ENCODE peak calls at places on chromosome 21, in five cellular contexts. D, Z, J, A and M are unnamed samples.

GRCh38 chr21:42845296-42845965 is 33.9 kb downstream of the WDR4 start:
- DNase-seq in D (no peak), Z (no peak), J (peak; percentile 33), A (no peak), M (no peak)

GRCh38 chr21:42781150-42781980 is 98.0 kb downstream of the WDR4 start:
- DNase-seq in D (no peak), Z (no peak), J (peak; percentile 88), A (no peak), M (no peak)

GRCh38 chr21:34775793-34776192 is 107.0 kb downstream of the CLIC6 start:
- DNase-seq in D (no peak), Z (no peak), J (no peak), A (no peak), M (no peak)

GRCh38 chr21:32611471-32611997 is 643 bp downstream of the CFAP298 start:
- DNase-seq in D (no peak), Z (no peak), J (peak; percentile 63), A (peak; percentile 9), M (no peak)

GRCh38 chr21:15210235-15210678 is 145.5 kb upstream of the NRIP1 start:
- DNase-seq in D (peak; percentile 75), Z (peak; percentile 92), J (peak; percentile 49), A (no peak), M (no peak)

GRCh38 chr21:34887729-34888568 is 161.2 kb downstream of the RUNX1 start:
- DNase-seq in D (peak; percentile 84), Z (peak; percentile 72), J (peak; percentile 76), A (peak; percentile 73), M (peak; percentile 78)

GRCh38 chr21:42649122-42650032 is 4.0 kb upstream of the PDE9A start:
- DNase-seq in D (peak; percentile 6), Z (no peak), J (no peak), A (no peak), M (no peak)

GRCh38 chr21:42263591-42264131 is 44.7 kb downstream of the ABCG1 start:
- DNase-seq in D (peak; percentile 63), Z (no peak), J (no peak), A (no peak), M (no peak)

GRCh38 chr21:26843912-26844257 is 1.3 kb downstream of the ADAMTS1 start:
- DNase-seq in D (no peak), Z (peak; percentile 33), J (no peak), A (no peak), M (no peak)

GRCh38 chr21:36446296-36446695 is 33.6 kb downstream of the CLDN14 start:
- DNase-seq in D (no peak), Z (no peak), J (no peak), A (no peak), M (no peak)

GRCh38 chr21:34644815-34645214 is 24.0 kb upstream of the CLIC6 start:
- DNase-seq in D (no peak), Z (no peak), J (no peak), A (no peak), M (no peak)

GRCh38 chr21:20443558-20444155 is 554.6 kb upstream of the NCAM2 start:
- DNase-seq in D (no peak), Z (peak; percentile 1), J (peak; percentile 47), A (no peak), M (no peak)

GRCh38 chr21:20882462-20883415 is 115.5 kb upstream of the NCAM2 start:
- DNase-seq in D (peak; percentile 12), Z (peak; percentile 3), J (peak; percentile 80), A (no peak), M (peak; percentile 8)

GRCh38 chr21:42437786-42438185 is 34.1 kb downstream of the UBASH3A start:
- DNase-seq in D (no peak), Z (no peak), J (peak; percentile 87), A (no peak), M (no peak)

GRCh38 chr21:27104749-27105439 is 138.0 kb upstream of the ADAMTS5 start:
- DNase-seq in D (no peak), Z (no peak), J (no peak), A (no peak), M (no peak)

GRCh38 chr21:21165063-21165645 is 166.9 kb downstream of the NCAM2 start:
- DNase-seq in D (peak; percentile 19), Z (no peak), J (no peak), A (no peak), M (no peak)

GRCh38 chr21:42653492-42654061 is at the start of gene PDE9A:
- DNase-seq in D (peak; percentile 23), Z (no peak), J (peak; percentile 88), A (no peak), M (no peak)

GRCh38 chr21:24939288-24939687 is 668.0 kb downstream of the MRPL39 start:
- DNase-seq in D (no peak), Z (no peak), J (no peak), A (no peak), M (no peak)

GRCh38 chr21:16519656-16520055 is 789.9 kb downstream of the USP25 start:
- DNase-seq in D (no peak), Z (no peak), J (no peak), A (no peak), M (no peak)

GRCh38 chr21:42362700-42363099 is 3.6 kb downstream of the TFF1 start:
- DNase-seq in D (no peak), Z (no peak), J (no peak), A (no peak), M (no peak)

GRCh38 chr21:26169611-26170470 is 729 bp downstream of the APP start:
- DNase-seq in D (peak; percentile 66), Z (peak; percentile 58), J (peak; percentile 81), A (no peak), M (no peak)

GRCh38 chr21:17397703-17398102 is 115.1 kb upstream of the CXADR start:
- DNase-seq in D (no peak), Z (no peak), J (no peak), A (no peak), M (no peak)

GRCh38 chr21:42593007-42593814 is 60.2 kb upstream of the PDE9A start:
- DNase-seq in D (peak; percentile 63), Z (peak; percentile 42), J (peak; percentile 94), A (peak; percentile 45), M (no peak)

GRCh38 chr21:21210552-21210951 is 212.3 kb downstream of the NCAM2 start:
- DNase-seq in D (no peak), Z (no peak), J (no peak), A (no peak), M (no peak)

GRCh38 chr21:8994640-8995511 is 1526.5 kb upstream of the TPTE start:
- DNase-seq in D (no peak), Z (peak; percentile 95), J (no peak), A (no peak), M (peak; percentile 73)

GRCh38 chr21:42524341-42525227 is 10.9 kb downstream of the SLC37A1 start:
- DNase-seq in D (peak; percentile 68), Z (no peak), J (peak; percentile 78), A (peak; percentile 17), M (no peak)

GRCh38 chr21:33514234-33514633 is 22.7 kb upstream of the DNAJC28 start:
- DNase-seq in D (no peak), Z (no peak), J (no peak), A (no peak), M (no peak)

GRCh38 chr21:33841561-33841960 is 74.0 kb downstream of the ATP5PO start:
- DNase-seq in D (no peak), Z (no peak), J (no peak), A (no peak), M (no peak)

GRCh38 chr21:16055012-16055411 is 325.2 kb downstream of the USP25 start:
- DNase-seq in D (no peak), Z (no peak), J (no peak), A (no peak), M (no peak)

GRCh38 chr21:26966360-26966977 is 419 bp downstream of the ADAMTS5 start:
- DNase-seq in D (peak; percentile 12), Z (no peak), J (no peak), A (no peak), M (no peak)

GRCh38 chr21:16176570-16176969 is 446.8 kb downstream of the USP25 start:
- DNase-seq in D (no peak), Z (no peak), J (no peak), A (no peak), M (no peak)

GRCh38 chr21:42820513-42821465 is 58.5 kb downstream of the WDR4 start:
- DNase-seq in D (no peak), Z (no peak), J (no peak), A (no peak), M (no peak)

GRCh38 chr21:25578070-25578961 is 29.0 kb downstream of the MRPL39 start:
- DNase-seq in D (no peak), Z (no peak), J (no peak), A (no peak), M (no peak)

GRCh38 chr21:46323227-46323709 is 402 bp downstream of the C21orf58 start:
- DNase-seq in D (no peak), Z (no peak), J (peak; percentile 47), A (no peak), M (no peak)
- H3K4me1 ChIP-seq in D (peaks cover 8% of the 10 kb centered on the region), Z (peaks cover 21% of the 10 kb centered on the region), J (no peaks in the 10 kb centered on the region), A (peaks cover 22% of the 10 kb centered on the region), M (peaks cover 24% of the 10 kb centered on the region)

DNA sequence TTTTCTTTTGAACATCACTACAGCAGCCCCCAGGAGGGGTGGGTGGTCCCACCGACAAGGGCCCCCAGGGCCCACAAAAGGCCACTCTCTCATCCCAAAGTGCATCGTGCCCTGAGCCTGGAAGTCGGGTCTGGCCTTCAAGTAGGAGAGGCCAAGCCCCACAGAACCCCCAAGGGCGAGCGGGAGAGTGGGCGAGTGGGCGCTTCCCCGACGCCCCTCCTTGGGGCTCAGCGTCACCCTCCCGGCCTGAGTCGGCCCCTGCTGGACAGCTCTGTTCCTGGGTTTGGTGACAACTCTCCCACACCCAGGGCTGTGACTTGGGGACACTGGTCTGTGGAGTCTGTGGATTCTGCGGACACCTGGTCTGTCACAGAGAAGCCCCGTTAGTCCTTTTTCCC is 42.2 kb upstream of the COL18A1 start:
- DNase-seq in D (peak; percentile 11), Z (no peak), J (no peak), A (no peak), M (no peak)
- H3K4me1 ChIP-seq in D (peaks cover 12% of the 10 kb centered on the region), Z (peaks cover 63% of the 10 kb centered on the region), J (peaks cover 44% of the 10 kb centered on the region), A (no peaks in the 10 kb centered on the region), M (peaks cover 67% of the 10 kb centered on the region)

DNA sequence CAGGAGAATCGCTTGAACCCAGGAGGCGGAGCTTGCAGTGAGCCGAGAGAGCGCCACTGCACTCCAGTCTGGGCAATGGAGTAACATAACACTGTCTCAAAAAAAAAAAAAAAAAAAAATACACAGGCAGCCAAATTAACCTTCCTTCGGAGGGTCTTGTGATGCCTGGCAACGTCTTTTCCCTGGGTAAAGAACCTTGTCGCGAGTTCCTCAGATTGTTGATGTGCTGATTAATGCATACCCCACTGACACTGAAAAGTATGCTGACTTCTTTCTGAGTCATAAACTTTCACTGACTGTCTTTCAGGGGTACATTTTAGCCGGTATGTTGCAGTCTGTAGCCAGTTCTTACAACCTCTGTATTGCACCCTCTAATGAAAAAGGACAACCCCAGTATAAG is 95.1 kb upstream of the SOD1 start:
- DNase-seq in D (no peak), Z (no peak), J (peak; percentile 46), A (no peak), M (no peak)
- H3K4me1 ChIP-seq in D (peaks cover 6% of the 10 kb centered on the region), Z (no peaks in the 10 kb centered on the region), J (no peaks in the 10 kb centered on the region), A (no peaks in the 10 kb centered on the region), M (no peaks in the 10 kb centered on the region)

GRCh38 chr21:37455504-37455911 is 88.9 kb downstream of the DYRK1A start:
- DNase-seq in D (no peak), Z (peak; percentile 28), J (no peak), A (no peak), M (no peak)

GRCh38 chr21:37451446-37451845 is 84.9 kb downstream of the DYRK1A start:
- DNase-seq in D (no peak), Z (no peak), J (no peak), A (no peak), M (no peak)

GRCh38 chr21:37452222-37452621 is 85.6 kb downstream of the DYRK1A start:
- DNase-seq in D (peak; percentile 25), Z (no peak), J (no peak), A (no peak), M (no peak)

GRCh38 chr21:37453350-37453749 is 86.8 kb downstream of the DYRK1A start:
- DNase-seq in D (no peak), Z (no peak), J (no peak), A (no peak), M (no peak)

GRCh38 chr21:37454869-37455503 is 88.4 kb downstream of the DYRK1A start:
- DNase-seq in D (no peak), Z (no peak), J (no peak), A (no peak), M (no peak)
- H3K4me1 ChIP-seq in D (peaks cover 33% of the 10 kb centered on the region), Z (peaks cover 84% of the 10 kb centered on the region), J (peaks cover 10% of the 10 kb centered on the region), A (peaks cover 17% of the 10 kb centered on the region), M (peaks cover 50% of the 10 kb centered on the region)